ENCODE peak calls at places on chromosomes 4 and X, in nine cellular contexts. D is heart right ventricle; L is fibroblast of lung; A is IMR-90; Y is body of pancreas; B is Peyer's patch; H is CD8-positive, alpha-beta T cell; X is uterus; C is BJ. S is an unnamed sample.
A peak's percentile ranks its signal among the peaks of the same experiment; 100 is the strongest.

GRCh38 chr4:140078366-140078765 is 75.6 kb downstream of the MAML3 start:
- DNase-seq in L (no peak), B (no peak), Y (no peak), C (no peak), D (peak; percentile 24), X (peak; percentile 44), A (peak; percentile 51), H (no peak), S (no peak)

GRCh38 chr4:165060938-165061337 is 7.3 kb downstream of the TRIM75 start:
- DNase-seq in A (no peak), Y (no peak), X (no peak), L (no peak), B (no peak), H (no peak), D (no peak), C (no peak), S (no peak)

GRCh38 chrX:8813036-8813435 is 11.9 kb upstream of the FAM9A start:
- DNase-seq in B (no peak), A (no peak), D (no peak), H (no peak), X (no peak), Y (no peak), L (no peak), C (no peak), S (no peak)

GRCh38 chr4:85792576-85792975 is 317.6 kb downstream of the ARHGAP24 start:
- DNase-seq in B (no peak), L (no peak), C (no peak), Y (no peak), H (no peak), A (no peak), D (no peak), X (no peak), S (no peak)

GRCh38 chr4:4672397-4672796 is 130.5 kb upstream of the STX18 start:
- DNase-seq in C (no peak), L (no peak), Y (no peak), D (no peak), X (no peak), H (no peak), A (no peak), B (peak; percentile 62), S (no peak)

GRCh38 chr4:158778712-158779111 is 9.9 kb downstream of the FNIP2 start:
- DNase-seq in Y (peak; percentile 32), B (no peak), A (no peak), L (no peak), X (no peak), C (no peak), D (no peak), H (no peak), S (no peak)

GRCh38 chr4:19309365-19309764 is 942.3 kb upstream of the SLIT2 start:
- DNase-seq in A (peak; percentile 74), H (no peak), C (no peak), X (no peak), Y (no peak), D (no peak), L (peak; percentile 78), B (no peak), S (no peak)

GRCh38 chr4:77156912-77157858 is at the start of gene CCNG2:
- DNase-seq in B (peak; percentile 95), A (peak; percentile 94), X (peak; percentile 91), D (peak; percentile 77), Y (peak; percentile 88), C (no peak), L (peak; percentile 97), H (peak; percentile 35), S (peak; percentile 62)

GRCh38 chr4:53012738-53013137 is 150.6 kb downstream of the RASL11B start:
- DNase-seq in A (peak; percentile 30), D (no peak), B (no peak), H (no peak), Y (no peak), C (peak; percentile 38), X (no peak), L (peak; percentile 48), S (no peak)

GRCh38 chr4:72857787-72858186 is 211.7 kb downstream of the COX18 start:
- DNase-seq in C (no peak), A (no peak), X (peak; percentile 29), L (no peak), B (no peak), D (no peak), Y (no peak), H (no peak), S (no peak)

GRCh38 chr4:52366625-52367024 is 292.5 kb downstream of the USP46 start:
- DNase-seq in A (no peak), L (no peak), Y (no peak), X (no peak), B (no peak), C (no peak), D (no peak), H (no peak), S (no peak)

GRCh38 chrX:19332983-19333382 is 10.7 kb upstream of the PDHA1 start:
- DNase-seq in L (peak; percentile 43), C (no peak), A (peak; percentile 3), B (peak; percentile 51), X (no peak), D (peak; percentile 49), Y (no peak), H (no peak), S (no peak)

GRCh38 chrX:28659269-28659668 is 72.0 kb downstream of the IL1RAPL1 start:
- DNase-seq in D (no peak), X (no peak), Y (peak; percentile 14), B (no peak), A (no peak), H (no peak), C (no peak), L (no peak), S (no peak)

GRCh38 chr4:19993222-19993621 is 258.5 kb upstream of the SLIT2 start:
- DNase-seq in Y (no peak), X (no peak), H (no peak), B (no peak), C (peak; percentile 10), L (peak; percentile 29), A (no peak), D (no peak), S (no peak)

GRCh38 chr4:128528793-128529553 is 241.4 kb upstream of the PGRMC2 start:
- DNase-seq in L (peak; percentile 92), C (peak; percentile 98), X (peak; percentile 56), D (no peak), A (peak; percentile 99), B (no peak), Y (peak; percentile 42), H (no peak), S (no peak)

GRCh38 chr4:79578613-79579012 is 170.6 kb upstream of the GK2 start:
- DNase-seq in Y (no peak), B (no peak), D (no peak), X (no peak), C (no peak), L (no peak), H (no peak), A (no peak), S (no peak)

GRCh38 chr4:78710536-78710935 is 65.6 kb upstream of the BMP2K start:
- DNase-seq in A (peak; percentile 66), L (no peak), H (no peak), C (no peak), Y (no peak), B (no peak), X (no peak), D (no peak), S (no peak)

DNA sequence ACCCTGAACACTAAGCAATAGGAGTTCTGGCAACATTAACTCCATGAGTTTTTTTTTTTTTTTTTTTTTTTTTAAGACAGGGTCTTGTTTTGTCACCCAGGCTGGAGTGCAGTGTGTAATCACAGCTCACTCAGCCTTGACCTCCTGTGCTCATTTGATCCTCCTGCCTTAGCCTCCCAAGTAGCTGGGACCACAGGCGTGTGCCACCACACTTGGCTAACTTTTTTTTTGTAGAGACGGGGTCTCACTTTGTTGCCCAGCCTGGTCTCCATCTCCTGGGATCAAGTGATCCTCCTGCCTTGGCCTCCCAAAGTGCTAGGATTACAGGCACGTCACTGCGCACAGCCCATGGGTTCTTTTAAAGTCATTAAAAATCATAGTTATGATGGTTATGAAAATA is 5.1 kb downstream of the RHOH start:
- DNase-seq in H (no peak), L (no peak), D (no peak), C (no peak), Y (no peak), B (no peak), A (no peak), X (no peak), S (no peak)
- H3K4me3 ChIP-seq in H (peak overlapping the region; percentile 87), L (no peak overlapping the region), D (no peak overlapping the region), C (no peak overlapping the region), Y (no peak overlapping the region), B (no peak overlapping the region), A (no peak overlapping the region), X (no peak overlapping the region), S (no peak overlapping the region)

DNA sequence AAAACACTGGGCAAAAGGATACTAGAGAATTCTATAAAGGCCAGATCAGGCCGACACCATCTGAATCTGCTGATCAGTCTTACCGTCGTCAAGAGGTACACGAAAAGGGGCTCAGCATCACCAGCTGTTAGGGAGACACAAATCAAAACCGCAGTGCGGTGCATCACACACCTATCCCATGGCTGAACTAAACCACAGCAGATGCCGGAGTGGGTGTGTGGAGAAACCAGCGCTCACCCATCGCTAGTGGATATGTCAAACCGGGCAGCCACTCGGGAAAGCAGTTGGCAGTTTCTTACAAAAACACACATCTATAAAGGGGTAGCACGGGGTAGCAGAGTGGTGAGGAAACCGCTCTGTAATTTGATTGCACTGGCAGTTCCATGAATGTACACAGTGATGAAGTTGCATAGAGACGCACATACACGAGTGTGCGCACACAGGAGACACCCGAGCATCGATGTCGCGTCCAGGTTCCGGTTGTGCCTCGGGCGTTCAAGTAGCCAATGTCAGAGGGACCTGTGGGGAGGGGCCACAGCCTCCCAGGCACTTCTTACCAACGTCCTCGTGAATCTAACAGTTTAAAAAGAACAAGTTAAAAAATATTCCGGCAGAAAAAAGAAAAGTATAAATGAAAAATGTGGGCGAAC is 23.1 kb upstream of the CCNQ start:
- DNase-seq in C (no peak), L (no peak), Y (no peak), D (no peak), B (no peak), X (peak; percentile 5), H (no peak), A (no peak), S (no peak)
- H3K27me3 ChIP-seq in C (peaks cover 2% of the 10 kb centered on the region), L (peaks cover 3% of the 10 kb centered on the region), Y (no peaks in the 10 kb centered on the region), D (no peaks in the 10 kb centered on the region), B (no peaks in the 10 kb centered on the region), X (no peaks in the 10 kb centered on the region), H (no peaks in the 10 kb centered on the region), A (peaks cover 16% of the 10 kb centered on the region), S (no peaks in the 10 kb centered on the region)

GRCh38 chrX:140664939-140665338 is 44.6 kb upstream of the LINC00632 start:
- DNase-seq in C (no peak), D (no peak), Y (no peak), L (peak; percentile 37), X (no peak), A (peak; percentile 18), H (no peak), B (no peak), S (no peak)

DNA sequence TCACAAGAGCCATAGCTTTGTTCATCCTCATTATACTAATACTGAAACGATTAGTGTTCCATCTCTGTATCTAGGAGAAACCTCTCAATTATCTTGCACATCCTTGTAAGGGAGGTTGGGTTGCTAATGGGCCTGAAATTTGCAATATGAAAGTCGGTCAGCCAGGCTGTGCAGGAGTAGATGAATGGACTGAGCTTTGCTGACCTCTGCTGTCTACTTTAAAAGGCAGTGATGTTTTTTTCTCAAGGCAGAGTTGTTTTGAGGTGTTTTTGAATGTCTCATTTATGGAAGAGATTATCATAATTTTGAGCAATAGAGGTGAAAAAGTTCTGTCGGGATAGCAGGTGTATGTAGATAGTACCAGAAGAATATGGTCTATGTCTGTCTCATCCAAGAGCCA is 47.9 kb upstream of the LINC00632 start:
- DNase-seq in X (no peak), H (no peak), B (no peak), A (peak; percentile 3), C (no peak), L (peak; percentile 2), D (no peak), Y (no peak), S (no peak)
- TF ChIP-seq CTCF in X (no peak), H (no peak), B (no peak), A (peak; percentile 43), C (no peak), L (no peak), D (no peak), Y (no peak), S (peak; percentile 27)

GRCh38 chr4:125390126-125390525 is 75.4 kb downstream of the FAT4 start:
- DNase-seq in D (no peak), H (no peak), X (peak; percentile 21), C (peak; percentile 20), A (peak; percentile 85), B (no peak), L (peak; percentile 85), Y (no peak), S (no peak)
- H3K4me3 ChIP-seq in D (peak overlapping the region; percentile 21), H (no peak overlapping the region), X (no peak overlapping the region), C (no peak overlapping the region), A (peak overlapping the region; percentile 4), B (no peak overlapping the region), L (no peak overlapping the region), Y (no peak overlapping the region), S (no peak overlapping the region)

S was measured in dorsolateral prefrontal cortex.